ENCODE peak calls at places on chromosomes 12 and 14, in six cellular contexts. F is fibroblast of the conjunctiva; R is activated CD4-positive, alpha-beta T cell treated with anti-CD3 and anti-CD28 coated beads, Interleukin-2, amount 50 U/mL, for 1 hour; G is tibial artery; L is activated CD4-positive, CD25-positive, alpha-beta regulatory T cell; I is NCI-H524. E is an unnamed sample.

GRCh38 chr14:101780887-101781239 is 19.4 kb downstream of the PPP2R5C start:
- DNase-seq in I (no peak), R (no peak), F (no peak), L (no peak), G (no peak), E (no peak)

GRCh38 chr14:103296007-103296406 is 38.0 kb upstream of the EIF5 start:
- DNase-seq in G (no peak), R (no peak), F (no peak), I (no peak), L (no peak), E (no peak)

GRCh38 chr12:47078733-47079364 is 572 bp upstream of the PCED1B start:
- DNase-seq in I (no peak), G (no peak), R (peak), L (no peak), F (no peak), E (peak)

GRCh38 chr12:93913845-93914244 is 234.5 kb upstream of the PLXNC1 start:
- DNase-seq in I (no peak), F (peak), R (no peak), G (no peak), L (no peak), E (no peak)

GRCh38 chr12:7017870-7018349 is 366 bp downstream of the LPCAT3 start:
- DNase-seq in F (no peak), L (no peak), R (no peak), G (no peak), I (peak), E (peak)

GRCh38 chr12:56152132-56152755 is at the start of gene MYL6B:
- DNase-seq in I (peak), L (peak), R (peak), F (peak), G (peak), E (peak)

GRCh38 chr12:28097221-28097620 is 93.0 kb upstream of the CCDC91 start:
- DNase-seq in I (no peak), R (no peak), G (no peak), L (no peak), F (no peak), E (no peak)

GRCh38 chr12:105204916-105205315 is 31.1 kb downstream of the APPL2 start:
- DNase-seq in F (peak), I (no peak), R (no peak), L (no peak), G (no peak), E (no peak)

GRCh38 chr14:55599250-55599879 is 19.4 kb downstream of the KTN1 start:
- DNase-seq in G (peak), I (no peak), R (no peak), F (no peak), L (no peak), E (no peak)

E was measured in effector memory CD8-positive, alpha-beta T cell.